ENCODE peak calls at places on chromosomes 6 and 20, in ten cellular contexts. V is stomach, I is A549, T is uterus, X is IMR-90, K is endothelial cell of umbilical vein, P is esophagus muscularis mucosa, S is heart left ventricle, Z is tibial nerve, L is ovary. O is an unnamed sample. For H3K4me1, the result is how much of the 10 kb centered on the place peaks cover.

GRCh38 chr6:46042355-46042999 is 26.8 kb upstream of the CLIC5 start:
- DNase-seq in X (peak), Z (no peak), K (peak), P (peak), L (no peak), T (no peak), I (peak), V (no peak), S (no peak), O (no peak)

GRCh38 chr6:146905313-146905712 is 298.9 kb upstream of the STXBP5 start:
- DNase-seq in X (peak), I (peak), L (no peak), S (peak), P (no peak), Z (no peak), T (no peak), K (peak), V (peak), O (no peak)

GRCh38 chr6:66496659-66497058 is 789.6 kb upstream of the EYS start:
- DNase-seq in V (no peak), K (no peak), P (no peak), S (no peak), X (no peak), L (no peak), I (peak), Z (no peak), T (no peak), O (no peak)

GRCh38 chr6:4853782-4854511 is 77.7 kb downstream of the CDYL start:
- DNase-seq in Z (no peak), L (no peak), V (no peak), K (no peak), T (no peak), S (no peak), I (peak), P (no peak), X (peak), O (no peak)

GRCh38 chr6:34730006-34730405 is 27.3 kb upstream of the SNRPC start:
- DNase-seq in V (no peak), I (no peak), X (no peak), L (no peak), S (no peak), Z (no peak), P (no peak), K (no peak), T (no peak), O (no peak)

GRCh38 chr6:117555882-117556498 is 46.3 kb downstream of the GOPC start:
- DNase-seq in S (no peak), X (peak), T (peak), Z (peak), P (no peak), I (no peak), K (peak), L (peak), V (peak), O (no peak)

GRCh38 chr20:57627972-57628650 is 7.9 kb upstream of the ZBP1 start:
- DNase-seq in X (peak), T (peak), S (peak), L (no peak), P (no peak), Z (peak), I (no peak), K (peak), V (no peak), O (no peak)

GRCh38 chr6:44627091-44627878 is 239.8 kb downstream of the CDC5L start:
- DNase-seq in L (no peak), V (no peak), I (no peak), T (no peak), K (no peak), S (peak), Z (peak), P (no peak), X (no peak), O (no peak)

GRCh38 chr6:99613705-99614429 is 7.2 kb downstream of the PRDM13 start:
- DNase-seq in K (no peak), P (no peak), I (peak), L (no peak), V (no peak), Z (no peak), S (no peak), X (no peak), T (no peak), O (no peak)

GRCh38 chr20:32999603-33000250 is 4.5 kb downstream of the SUN5 start:
- DNase-seq in S (no peak), I (no peak), Z (no peak), V (no peak), K (no peak), L (no peak), P (no peak), X (no peak), T (no peak), O (no peak)

GRCh38 chr20:52321396-52321795 is 129.8 kb upstream of the ZFP64 start:
- DNase-seq in T (no peak), S (no peak), V (no peak), Z (no peak), P (no peak), K (no peak), X (no peak), L (no peak), I (no peak), O (no peak)

GRCh38 chr6:29976588-29977424 is 34.5 kb downstream of the HLA-A start:
- DNase-seq in V (peak), T (peak), P (peak), I (peak), L (peak), S (peak), X (peak), K (peak), Z (peak), O (peak)

GRCh38 chr6:37565267-37566208 is 65.8 kb upstream of the CCDC167 start:
- DNase-seq in L (no peak), S (no peak), I (no peak), K (peak), P (no peak), V (no peak), Z (no peak), T (no peak), X (no peak), O (no peak)

GRCh38 chr6:159041181-159041580 is 3.6 kb downstream of the TAGAP start:
- DNase-seq in T (no peak), L (no peak), P (peak), I (no peak), K (no peak), Z (no peak), S (no peak), V (no peak), X (no peak), O (no peak)

GRCh38 chr6:159042003-159042823 is 2.6 kb downstream of the TAGAP start:
- DNase-seq in S (peak), P (peak), K (peak), X (peak), I (peak), L (peak), T (peak), Z (no peak), V (peak), O (peak)

GRCh38 chr6:159043986-159044385 is 805 bp downstream of the TAGAP start:
- DNase-seq in V (no peak), T (no peak), S (no peak), Z (no peak), L (no peak), I (no peak), P (peak), K (no peak), X (no peak), O (no peak)

GRCh38 chr6:159043236-159043635 is 1.6 kb downstream of the TAGAP start:
- DNase-seq in T (no peak), L (no peak), S (no peak), V (no peak), K (no peak), X (no peak), P (peak), I (no peak), Z (no peak), O (no peak)

GRCh38 chr6:159042824-159043181 is 2.0 kb downstream of the TAGAP start:
- DNase-seq in X (no peak), P (no peak), V (no peak), T (no peak), I (no peak), K (no peak), Z (no peak), L (no peak), S (no peak), O (no peak)
- H3K4me3 ChIP-seq in X (no peak), P (peak), V (peak), T (no peak), I (no peak), K (no peak), Z (no peak), L (no peak), S (no peak), O (no peak)

GRCh38 chr6:91434135-91434534 is 847.3 kb upstream of the MAP3K7 start:
- DNase-seq in K (peak), I (no peak), L (no peak), P (no peak), Z (no peak), V (no peak), X (peak), S (no peak), T (no peak), O (no peak)
- TF ChIP-seq POLR2A in K (no peak), I (no peak), L (no peak), P (no peak), Z (no peak), V (no peak), X (no peak), S (no peak), T (no peak), O (no peak)

DNA sequence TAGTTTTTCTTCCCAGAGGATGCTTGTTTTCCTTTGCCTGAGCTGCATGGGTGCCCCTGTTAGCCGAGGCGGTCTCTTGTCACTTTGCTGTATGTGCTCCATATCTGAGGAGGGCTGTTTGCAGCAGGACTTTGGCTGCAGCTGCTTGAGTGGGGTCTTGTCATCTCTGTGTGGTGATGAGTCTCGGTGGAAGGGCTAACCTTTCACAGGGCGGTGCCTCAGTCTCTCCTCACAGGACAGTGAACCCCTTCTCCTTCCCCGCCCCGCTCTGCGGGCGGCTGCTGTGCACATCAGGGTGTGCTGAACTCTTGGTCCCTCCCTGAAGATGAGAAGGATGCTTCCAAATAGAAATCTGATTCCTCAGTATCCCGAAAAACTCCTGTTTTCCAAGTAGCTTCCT is 75.1 kb downstream of the SYNJ2 start:
- DNase-seq in P (no peak), X (no peak), T (no peak), K (no peak), S (no peak), L (no peak), Z (no peak), I (no peak), V (no peak), O (no peak)
- H3K4me1 ChIP-seq in P (under half), X (under half), T (under half), K (half or more), S (under half), L (under half), Z (under half), I (half or more), V (under half), O (under half)

DNA sequence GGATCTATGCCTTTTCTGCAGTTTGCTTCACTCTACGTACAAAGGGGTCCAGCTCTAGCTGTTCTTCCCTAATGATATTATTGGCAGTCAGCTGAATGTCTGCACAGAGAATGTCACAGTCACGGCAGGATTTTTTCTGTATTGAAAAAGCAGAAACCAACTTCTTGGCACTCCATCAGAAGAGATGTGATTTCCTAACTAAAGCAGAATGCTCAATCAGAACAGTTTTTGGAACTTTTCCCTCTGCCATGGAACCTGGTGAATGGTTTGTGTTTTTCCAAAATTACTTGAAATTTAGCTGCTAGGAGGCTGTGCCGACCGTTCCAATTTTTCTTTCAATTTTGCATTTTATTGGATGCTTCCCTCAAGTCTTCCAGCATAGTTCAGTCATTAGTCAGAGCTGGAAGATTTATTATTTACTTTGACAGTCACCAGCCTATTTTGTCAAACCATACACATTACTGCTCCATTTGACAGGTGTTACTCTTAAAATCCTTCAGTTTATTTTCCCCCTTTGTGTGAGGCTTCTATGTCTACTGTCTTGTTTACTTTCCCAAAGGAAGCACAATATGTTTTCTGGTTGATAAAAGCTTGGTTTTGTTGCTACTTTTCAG is 259.6 kb upstream of the EPHA7 start:
- DNase-seq in S (no peak), L (no peak), V (no peak), X (no peak), T (no peak), P (no peak), K (peak), I (no peak), Z (no peak), O (no peak)
- H3K4me3 ChIP-seq in S (no peak), L (no peak), V (no peak), X (no peak), T (no peak), P (no peak), K (no peak), I (no peak), Z (no peak), O (no peak)

DNA sequence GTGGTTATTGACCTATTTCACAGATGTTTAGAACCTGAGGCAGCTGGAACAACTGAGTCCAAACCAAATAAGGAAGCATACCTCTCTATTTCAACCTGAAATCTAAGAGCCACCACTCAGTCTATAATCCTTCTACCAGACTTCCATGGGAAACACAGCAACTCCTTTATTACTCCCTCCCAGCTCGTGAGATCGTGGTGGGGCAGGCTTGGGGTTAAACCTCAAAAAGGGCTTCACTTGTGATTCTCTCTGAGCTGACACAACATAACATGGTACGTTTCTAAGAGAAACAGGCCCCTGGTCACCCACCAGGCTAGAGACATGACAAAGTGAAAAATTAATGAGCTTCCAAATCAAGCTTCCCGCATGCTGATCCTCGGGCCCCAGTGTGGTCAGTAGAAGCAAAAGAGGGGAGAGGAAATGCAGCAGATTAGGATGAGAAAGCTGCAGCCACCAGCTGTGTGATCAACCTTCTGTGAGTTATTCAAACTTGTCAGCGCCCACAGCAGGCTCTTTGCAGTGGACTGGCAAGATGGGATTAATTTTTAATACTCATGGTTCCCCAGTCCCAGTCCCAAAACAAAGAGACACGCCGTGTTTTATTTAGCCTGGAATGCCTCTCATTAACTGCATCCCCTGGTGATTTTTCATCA is 9.3 kb downstream of the PKHD1 start:
- DNase-seq in T (no peak), P (no peak), I (no peak), V (no peak), K (no peak), X (no peak), L (no peak), S (no peak), Z (no peak), O (no peak)
- TF ChIP-seq POLR2A in T (no peak), P (no peak), I (no peak), V (no peak), K (no peak), X (no peak), L (no peak), S (no peak), Z (no peak), O (no peak)

GRCh38 chr20:53903652-53903987 is 166.8 kb downstream of the BCAS1 start:
- DNase-seq in T (no peak), V (no peak), I (no peak), L (no peak), K (no peak), Z (no peak), S (no peak), P (no peak), X (no peak), O (no peak)

GRCh38 chr20:53901697-53902096 is 168.7 kb downstream of the BCAS1 start:
- DNase-seq in P (no peak), I (no peak), S (no peak), K (peak), L (no peak), T (no peak), X (no peak), Z (no peak), V (no peak), O (no peak)

GRCh38 chr20:53905019-53905847 is 165.2 kb downstream of the BCAS1 start:
- DNase-seq in K (no peak), Z (no peak), T (no peak), I (no peak), L (no peak), P (no peak), S (no peak), V (no peak), X (no peak), O (no peak)

GRCh38 chr20:53902968-53903651 is 167.3 kb downstream of the BCAS1 start:
- DNase-seq in S (no peak), K (no peak), L (no peak), P (no peak), T (no peak), I (no peak), V (no peak), Z (no peak), X (no peak), O (no peak)

GRCh38 chr20:53904261-53904660 is 166.1 kb downstream of the BCAS1 start:
- DNase-seq in V (no peak), T (no peak), P (no peak), Z (no peak), I (no peak), X (no peak), K (no peak), S (no peak), L (no peak), O (no peak)
- H3K4me1 ChIP-seq in V (under half), T (under half), P (under half), Z (under half), I (half or more), X (under half), K (under half), S (under half), L (under half), O (under half)

GRCh38 chr20:58854638-58855471 is 2.3 kb downstream of the GNAS start:
- DNase-seq in K (no peak), X (no peak), V (no peak), L (no peak), I (no peak), T (no peak), P (no peak), Z (no peak), S (no peak), O (peak)

GRCh38 chr20:58852559-58853271 is at the start of gene GNAS:
- DNase-seq in P (no peak), I (peak), T (peak), S (peak), L (no peak), K (peak), Z (no peak), V (no peak), X (peak), O (peak)

GRCh38 chr20:58855506-58856314 is 3.2 kb downstream of the GNAS start:
- DNase-seq in S (no peak), K (no peak), L (no peak), P (no peak), X (no peak), T (no peak), V (no peak), I (no peak), Z (no peak), O (no peak)

GRCh38 chr20:58853466-58853865 is 950 bp downstream of the GNAS start:
- DNase-seq in V (no peak), P (no peak), L (no peak), K (no peak), S (no peak), X (no peak), T (no peak), Z (no peak), I (no peak), O (no peak)

GRCh38 chr20:58853976-58854637 is 1.6 kb downstream of the GNAS start:
- DNase-seq in V (no peak), S (no peak), Z (no peak), T (no peak), P (no peak), X (no peak), I (no peak), L (no peak), K (no peak), O (no peak)
- H3K4me3 ChIP-seq in V (peak), S (no peak), Z (peak), T (no peak), P (peak), X (no peak), I (no peak), L (peak), K (no peak), O (no peak)

DNA sequence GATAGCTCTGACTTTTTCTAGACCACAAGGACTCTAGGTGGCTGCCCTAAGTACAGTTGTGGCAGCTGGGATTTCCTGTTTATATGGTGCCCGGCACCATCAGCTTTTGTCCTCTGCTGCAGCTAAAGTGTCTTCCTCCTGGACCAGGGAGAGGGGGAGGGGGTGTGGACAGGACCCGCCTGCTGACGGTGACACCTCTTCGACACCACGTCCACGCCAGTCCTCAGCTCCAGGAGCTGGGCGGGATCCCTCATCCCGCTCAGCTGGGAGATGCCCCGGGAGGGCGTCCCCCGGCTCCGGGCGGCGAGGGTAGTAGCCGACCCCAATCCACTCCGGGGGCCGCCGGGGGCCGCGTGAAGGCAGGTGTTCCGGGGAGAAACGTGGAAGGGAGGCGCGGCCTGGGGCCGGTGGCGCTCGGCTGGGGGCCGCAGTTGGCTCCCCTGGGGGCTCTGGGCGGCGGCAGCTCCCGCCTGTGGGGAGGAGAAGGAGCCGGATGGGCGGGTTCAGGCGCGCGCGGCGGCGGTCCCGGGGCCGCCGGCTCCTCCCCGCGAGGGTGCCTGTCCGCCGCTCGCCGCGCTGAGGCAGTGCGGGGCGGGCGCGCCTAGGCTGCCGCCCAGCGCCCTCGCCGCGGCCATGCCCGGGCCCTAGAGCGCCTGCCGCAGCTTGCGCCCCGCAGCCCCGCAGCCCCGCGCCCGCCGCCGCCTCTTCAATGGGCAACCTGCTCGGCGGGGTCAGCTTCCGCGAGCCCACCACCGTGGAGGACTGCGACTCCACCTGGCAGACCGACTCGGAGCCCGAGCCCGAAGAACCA is at the start of gene OGFRL1:
- DNase-seq in K (peak), L (peak), T (peak), X (peak), V (peak), P (no peak), Z (peak), I (peak), S (peak), O (peak)
- TF ChIP-seq POLR2A in K (peak), L (peak), T (peak), X (peak), V (no peak), P (no peak), Z (peak), I (peak), S (no peak), O (peak)

O was measured in right lobe of liver.